ENCODE peak calls at places on chromosome 10, in ten cellular contexts. One of them, this sample, is unnamed.

GRCh38 chr10:71380841-71381240 is 15.9 kb upstream of the CDH23 start:
- DNase-seq in cardiac muscle cell: no peak
- DNase-seq in foreskin fibroblast: no peak
- DNase-seq in astrocyte: no peak
- DNase-seq in IMR-90: no peak
- DNase-seq in left ventricle myocardium inferior: no peak
- DNase-seq in Karpas-422: no peak
- DNase-seq in GM23248: no peak
- DNase-seq in skeletal muscle cell: no peak
- DNase-seq in neuronal stem cell: no peak
- DNase-seq in this sample: no peak

GRCh38 chr10:72784551-72785421 is 92.8 kb downstream of the MCU start:
- DNase-seq in cardiac muscle cell: peak
- DNase-seq in foreskin fibroblast: peak
- DNase-seq in astrocyte: peak
- DNase-seq in IMR-90: peak
- DNase-seq in left ventricle myocardium inferior: peak
- DNase-seq in Karpas-422: no peak
- DNase-seq in GM23248: peak
- DNase-seq in skeletal muscle cell: peak
- DNase-seq in neuronal stem cell: peak
- DNase-seq in this sample: peak

GRCh38 chr10:112229096-112229495 is 45.5 kb upstream of the GPAM start:
- DNase-seq in cardiac muscle cell: no peak
- DNase-seq in foreskin fibroblast: no peak
- DNase-seq in astrocyte: no peak
- DNase-seq in IMR-90: peak
- DNase-seq in left ventricle myocardium inferior: no peak
- DNase-seq in Karpas-422: no peak
- DNase-seq in GM23248: peak
- DNase-seq in skeletal muscle cell: no peak
- DNase-seq in neuronal stem cell: no peak
- DNase-seq in this sample: no peak

GRCh38 chr10:3067045-3067858 is at the start of gene PFKP:
- DNase-seq in cardiac muscle cell: no peak
- DNase-seq in foreskin fibroblast: peak
- DNase-seq in astrocyte: no peak
- DNase-seq in IMR-90: no peak
- DNase-seq in left ventricle myocardium inferior: peak
- DNase-seq in Karpas-422: peak
- DNase-seq in GM23248: peak
- DNase-seq in skeletal muscle cell: no peak
- DNase-seq in neuronal stem cell: no peak
- DNase-seq in this sample: no peak

GRCh38 chr10:130040351-130040750 is 70.3 kb downstream of the C10orf143 start:
- DNase-seq in cardiac muscle cell: no peak
- DNase-seq in foreskin fibroblast: no peak
- DNase-seq in astrocyte: no peak
- DNase-seq in IMR-90: no peak
- DNase-seq in left ventricle myocardium inferior: no peak
- DNase-seq in Karpas-422: no peak
- DNase-seq in GM23248: no peak
- DNase-seq in skeletal muscle cell: no peak
- DNase-seq in neuronal stem cell: no peak
- DNase-seq in this sample: no peak

GRCh38 chr10:119443970-119444660 is 98.4 kb downstream of the RGS10 start:
- DNase-seq in cardiac muscle cell: no peak
- DNase-seq in foreskin fibroblast: no peak
- DNase-seq in astrocyte: no peak
- DNase-seq in IMR-90: no peak
- DNase-seq in left ventricle myocardium inferior: no peak
- DNase-seq in Karpas-422: no peak
- DNase-seq in GM23248: no peak
- DNase-seq in skeletal muscle cell: no peak
- DNase-seq in neuronal stem cell: no peak
- DNase-seq in this sample: no peak

GRCh38 chr10:124097883-124098282 is 4.5 kb upstream of the CHST15 start:
- DNase-seq in cardiac muscle cell: no peak
- DNase-seq in foreskin fibroblast: no peak
- DNase-seq in astrocyte: no peak
- DNase-seq in IMR-90: no peak
- DNase-seq in left ventricle myocardium inferior: no peak
- DNase-seq in Karpas-422: no peak
- DNase-seq in GM23248: no peak
- DNase-seq in skeletal muscle cell: no peak
- DNase-seq in neuronal stem cell: no peak
- DNase-seq in this sample: no peak

GRCh38 chr10:133091316-133091715 is 3.6 kb downstream of the ADGRA1 start:
- DNase-seq in cardiac muscle cell: no peak
- DNase-seq in foreskin fibroblast: no peak
- DNase-seq in astrocyte: no peak
- DNase-seq in IMR-90: no peak
- DNase-seq in left ventricle myocardium inferior: no peak
- DNase-seq in Karpas-422: no peak
- DNase-seq in GM23248: no peak
- DNase-seq in skeletal muscle cell: no peak
- DNase-seq in neuronal stem cell: no peak
- DNase-seq in this sample: no peak

GRCh38 chr10:68742397-68742796 is 21.4 kb downstream of the CCAR1 start:
- DNase-seq in cardiac muscle cell: no peak
- DNase-seq in foreskin fibroblast: peak
- DNase-seq in astrocyte: no peak
- DNase-seq in IMR-90: no peak
- DNase-seq in left ventricle myocardium inferior: no peak
- DNase-seq in Karpas-422: no peak
- DNase-seq in GM23248: no peak
- DNase-seq in skeletal muscle cell: no peak
- DNase-seq in neuronal stem cell: no peak
- DNase-seq in this sample: no peak

GRCh38 chr10:133150226-133150625 is 9.8 kb upstream of the KNDC1 start:
- DNase-seq in cardiac muscle cell: no peak
- DNase-seq in foreskin fibroblast: no peak
- DNase-seq in astrocyte: no peak
- DNase-seq in IMR-90: no peak
- DNase-seq in left ventricle myocardium inferior: no peak
- DNase-seq in Karpas-422: no peak
- DNase-seq in GM23248: no peak
- DNase-seq in skeletal muscle cell: no peak
- DNase-seq in neuronal stem cell: no peak
- DNase-seq in this sample: no peak

GRCh38 chr10:125113661-125114388 is 46.5 kb downstream of the CTBP2 start:
- DNase-seq in cardiac muscle cell: peak
- DNase-seq in foreskin fibroblast: peak
- DNase-seq in astrocyte: peak
- DNase-seq in IMR-90: no peak
- DNase-seq in left ventricle myocardium inferior: no peak
- DNase-seq in Karpas-422: no peak
- DNase-seq in GM23248: peak
- DNase-seq in skeletal muscle cell: no peak
- DNase-seq in neuronal stem cell: no peak
- DNase-seq in this sample: peak

GRCh38 chr10:52635651-52636050 is 136.9 kb downstream of the MBL2 start:
- DNase-seq in cardiac muscle cell: no peak
- DNase-seq in foreskin fibroblast: no peak
- DNase-seq in astrocyte: no peak
- DNase-seq in IMR-90: no peak
- DNase-seq in left ventricle myocardium inferior: no peak
- DNase-seq in Karpas-422: no peak
- DNase-seq in GM23248: no peak
- DNase-seq in skeletal muscle cell: no peak
- DNase-seq in neuronal stem cell: no peak
- DNase-seq in this sample: no peak

GRCh38 chr10:15035385-15036301 is 8.1 kb upstream of the OLAH start:
- DNase-seq in cardiac muscle cell: peak
- DNase-seq in foreskin fibroblast: peak
- DNase-seq in astrocyte: peak
- DNase-seq in IMR-90: peak
- DNase-seq in left ventricle myocardium inferior: peak
- DNase-seq in Karpas-422: no peak
- DNase-seq in GM23248: no peak
- DNase-seq in skeletal muscle cell: peak
- DNase-seq in neuronal stem cell: no peak
- DNase-seq in this sample: peak

GRCh38 chr10:71502221-71502620 is 105.5 kb downstream of the CDH23 start:
- DNase-seq in cardiac muscle cell: no peak
- DNase-seq in foreskin fibroblast: no peak
- DNase-seq in astrocyte: no peak
- DNase-seq in IMR-90: no peak
- DNase-seq in left ventricle myocardium inferior: no peak
- DNase-seq in Karpas-422: no peak
- DNase-seq in GM23248: no peak
- DNase-seq in skeletal muscle cell: no peak
- DNase-seq in neuronal stem cell: no peak
- DNase-seq in this sample: no peak

GRCh38 chr10:127854769-127855583 is 37.8 kb downstream of the CLRN3 start:
- DNase-seq in cardiac muscle cell: no peak
- DNase-seq in foreskin fibroblast: no peak
- DNase-seq in astrocyte: no peak
- DNase-seq in IMR-90: no peak
- DNase-seq in left ventricle myocardium inferior: no peak
- DNase-seq in Karpas-422: peak
- DNase-seq in GM23248: no peak
- DNase-seq in skeletal muscle cell: no peak
- DNase-seq in neuronal stem cell: no peak
- DNase-seq in this sample: no peak
- H3K4me3 ChIP-seq in cardiac muscle cell: no peak
- H3K4me3 ChIP-seq in foreskin fibroblast: no peak
- H3K4me3 ChIP-seq in astrocyte: no peak
- H3K4me3 ChIP-seq in IMR-90: no peak
- H3K4me3 ChIP-seq in left ventricle myocardium inferior: no peak
- H3K4me3 ChIP-seq in Karpas-422: peak
- H3K4me3 ChIP-seq in GM23248: no peak
- H3K4me3 ChIP-seq in skeletal muscle cell: no peak
- H3K4me3 ChIP-seq in neuronal stem cell: no peak
- H3K4me3 ChIP-seq in this sample: no peak

GRCh38 chr10:62050941-62051433 is 149.5 kb downstream of the ARID5B start:
- DNase-seq in cardiac muscle cell: peak
- DNase-seq in foreskin fibroblast: peak
- DNase-seq in astrocyte: peak
- DNase-seq in IMR-90: peak
- DNase-seq in left ventricle myocardium inferior: peak
- DNase-seq in Karpas-422: no peak
- DNase-seq in GM23248: peak
- DNase-seq in skeletal muscle cell: peak
- DNase-seq in neuronal stem cell: no peak
- DNase-seq in this sample: peak
- H3K4me3 ChIP-seq in cardiac muscle cell: no peak
- H3K4me3 ChIP-seq in foreskin fibroblast: peak
- H3K4me3 ChIP-seq in astrocyte: peak
- H3K4me3 ChIP-seq in IMR-90: peak
- H3K4me3 ChIP-seq in left ventricle myocardium inferior: peak
- H3K4me3 ChIP-seq in Karpas-422: no peak
- H3K4me3 ChIP-seq in GM23248: peak
- H3K4me3 ChIP-seq in skeletal muscle cell: peak
- H3K4me3 ChIP-seq in neuronal stem cell: no peak
- H3K4me3 ChIP-seq in this sample: peak

GRCh38 chr10:1468777-1469176 is 268.5 kb downstream of the ADARB2 start:
- DNase-seq in cardiac muscle cell: no peak
- DNase-seq in foreskin fibroblast: no peak
- DNase-seq in astrocyte: no peak
- DNase-seq in IMR-90: no peak
- DNase-seq in left ventricle myocardium inferior: no peak
- DNase-seq in Karpas-422: no peak
- DNase-seq in GM23248: no peak
- DNase-seq in skeletal muscle cell: no peak
- DNase-seq in neuronal stem cell: no peak
- DNase-seq in this sample: no peak

GRCh38 chr10:1464866-1465265 is 272.5 kb downstream of the ADARB2 start:
- DNase-seq in cardiac muscle cell: no peak
- DNase-seq in foreskin fibroblast: no peak
- DNase-seq in astrocyte: no peak
- DNase-seq in IMR-90: no peak
- DNase-seq in left ventricle myocardium inferior: no peak
- DNase-seq in Karpas-422: no peak
- DNase-seq in GM23248: no peak
- DNase-seq in skeletal muscle cell: no peak
- DNase-seq in neuronal stem cell: no peak
- DNase-seq in this sample: no peak

GRCh38 chr10:1465421-1465902 is 271.9 kb downstream of the ADARB2 start:
- DNase-seq in cardiac muscle cell: no peak
- DNase-seq in foreskin fibroblast: no peak
- DNase-seq in astrocyte: no peak
- DNase-seq in IMR-90: no peak
- DNase-seq in left ventricle myocardium inferior: no peak
- DNase-seq in Karpas-422: peak
- DNase-seq in GM23248: no peak
- DNase-seq in skeletal muscle cell: no peak
- DNase-seq in neuronal stem cell: no peak
- DNase-seq in this sample: no peak

GRCh38 chr10:1467450-1467849 is 269.9 kb downstream of the ADARB2 start:
- DNase-seq in cardiac muscle cell: no peak
- DNase-seq in foreskin fibroblast: no peak
- DNase-seq in astrocyte: no peak
- DNase-seq in IMR-90: no peak
- DNase-seq in left ventricle myocardium inferior: no peak
- DNase-seq in Karpas-422: no peak
- DNase-seq in GM23248: no peak
- DNase-seq in skeletal muscle cell: no peak
- DNase-seq in neuronal stem cell: no peak
- DNase-seq in this sample: no peak

DNA sequence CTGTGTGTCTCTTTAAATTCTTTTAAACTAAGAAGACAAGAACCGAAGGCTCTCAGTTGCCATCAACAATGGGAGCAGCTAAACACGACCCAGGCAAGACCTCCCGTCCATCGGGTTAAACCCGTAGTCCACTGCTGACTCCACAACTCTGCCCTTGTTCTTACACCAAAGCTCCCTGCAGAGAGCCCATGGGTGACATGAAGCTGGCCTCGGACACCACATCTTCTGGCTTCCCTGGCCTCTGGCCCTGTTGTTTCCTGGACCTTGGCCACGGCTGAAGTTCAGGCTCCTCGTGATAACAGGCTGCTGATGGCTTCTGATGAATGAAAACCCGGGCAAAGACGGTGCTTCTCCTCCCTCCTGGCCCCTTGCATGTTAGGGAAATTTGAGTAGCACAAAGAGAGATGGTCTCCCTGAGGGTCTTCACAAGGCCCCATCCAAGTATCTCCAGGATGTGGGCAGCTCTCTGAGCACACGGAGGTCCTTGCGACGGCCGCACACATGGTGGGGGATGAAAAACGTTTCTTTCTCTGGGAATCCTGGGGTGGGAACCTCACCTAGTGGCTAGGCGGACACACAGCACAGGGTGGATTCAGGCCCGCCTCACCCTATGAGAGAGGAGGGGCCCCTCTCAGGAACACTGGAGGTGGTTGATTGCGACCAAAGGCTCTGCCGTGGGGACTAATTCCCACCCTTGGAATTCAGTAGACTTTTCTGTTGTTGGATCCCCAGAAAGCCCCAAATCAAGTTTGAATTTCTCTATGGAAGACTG is 271.1 kb downstream of the ADARB2 start:
- DNase-seq in cardiac muscle cell: no peak
- DNase-seq in foreskin fibroblast: no peak
- DNase-seq in astrocyte: no peak
- DNase-seq in IMR-90: no peak
- DNase-seq in left ventricle myocardium inferior: peak
- DNase-seq in Karpas-422: no peak
- DNase-seq in GM23248: no peak
- DNase-seq in skeletal muscle cell: no peak
- DNase-seq in neuronal stem cell: no peak
- DNase-seq in this sample: no peak
- H3K4me3 ChIP-seq in cardiac muscle cell: no peak
- H3K4me3 ChIP-seq in foreskin fibroblast: no peak
- H3K4me3 ChIP-seq in astrocyte: no peak
- H3K4me3 ChIP-seq in IMR-90: no peak
- H3K4me3 ChIP-seq in left ventricle myocardium inferior: no peak
- H3K4me3 ChIP-seq in Karpas-422: peak
- H3K4me3 ChIP-seq in GM23248: no peak
- H3K4me3 ChIP-seq in skeletal muscle cell: no peak
- H3K4me3 ChIP-seq in neuronal stem cell: no peak
- H3K4me3 ChIP-seq in this sample: no peak

GRCh38 chr10:24953350-24954074 is 1.1 kb upstream of the PRTFDC1 start:
- DNase-seq in cardiac muscle cell: peak
- DNase-seq in foreskin fibroblast: peak
- DNase-seq in astrocyte: peak
- DNase-seq in IMR-90: peak
- DNase-seq in left ventricle myocardium inferior: no peak
- DNase-seq in Karpas-422: no peak
- DNase-seq in GM23248: peak
- DNase-seq in skeletal muscle cell: no peak
- DNase-seq in neuronal stem cell: no peak
- DNase-seq in this sample: no peak
- H3K4me3 ChIP-seq in cardiac muscle cell: no peak
- H3K4me3 ChIP-seq in foreskin fibroblast: peak
- H3K4me3 ChIP-seq in astrocyte: no peak
- H3K4me3 ChIP-seq in IMR-90: no peak
- H3K4me3 ChIP-seq in left ventricle myocardium inferior: peak
- H3K4me3 ChIP-seq in Karpas-422: no peak
- H3K4me3 ChIP-seq in GM23248: peak
- H3K4me3 ChIP-seq in skeletal muscle cell: peak
- H3K4me3 ChIP-seq in neuronal stem cell: no peak
- H3K4me3 ChIP-seq in this sample: peak

This sample was measured in brain microvascular endothelial cell.